ENCODE peak calls at places on chromosomes 4 and X, in four cellular contexts. Q, G, O and E are unnamed samples.

GRCh38 chr4:25484243-25484721 is 107.2 kb downstream of the ANAPC4 start:
- DNase-seq in Q (no peak), G (no peak), O (no peak), E (no peak)

GRCh38 chrX:151753313-151754041 is 18.9 kb downstream of the CNGA2 start:
- DNase-seq in Q (peak; percentile 60), G (peak; percentile 58), O (peak; percentile 11), E (peak; percentile 34)

GRCh38 chr4:34170941-34171340 is 2073.4 kb downstream of the ARAP2 start:
- DNase-seq in Q (no peak), G (peak; percentile 63), O (peak; percentile 23), E (no peak)

GRCh38 chr4:117664706-117665444 is 369.4 kb upstream of the NDST3 start:
- DNase-seq in Q (no peak), G (no peak), O (no peak), E (no peak)

GRCh38 chr4:148124512-148124911 is 317.7 kb downstream of the NR3C2 start:
- DNase-seq in Q (no peak), G (no peak), O (no peak), E (no peak)

GRCh38 chr4:122874194-122874593 is 47.6 kb downstream of the FGF2 start:
- DNase-seq in Q (no peak), G (peak; percentile 84), O (peak; percentile 63), E (peak; percentile 53)

GRCh38 chr4:8000721-8001491 is 61.2 kb upstream of the AFAP1 start:
- DNase-seq in Q (no peak), G (no peak), O (no peak), E (no peak)

GRCh38 chr4:38574559-38575333 is 89.3 kb upstream of the KLF3 start:
- DNase-seq in Q (no peak), G (no peak), O (peak; percentile 46), E (no peak)

GRCh38 chr4:160848901-160849735 is 1314.7 kb downstream of the FSTL5 start:
- DNase-seq in Q (no peak), G (no peak), O (peak; percentile 13), E (no peak)

GRCh38 chr4:98919996-98920395 is 8.9 kb downstream of the EIF4E start:
- DNase-seq in Q (no peak), G (peak; percentile 65), O (no peak), E (no peak)

GRCh38 chr4:8141935-8142334 is 16.7 kb downstream of the ABLIM2 start:
- DNase-seq in Q (no peak), G (no peak), O (no peak), E (no peak)